ENCODE peak calls at places on chromosomes 1 and 21, in six cellular contexts. A, E, X, K, P and Q are unnamed samples.

GRCh38 chr1:37621326-37621870 is 13.3 kb downstream of the RSPO1 start:
- DNase-seq in A (no peak), E (no peak), X (no peak), K (no peak), P (no peak), Q (no peak)

GRCh38 chr1:212179394-212180076 is 105.7 kb upstream of the PPP2R5A start:
- DNase-seq in A (no peak), E (no peak), X (no peak), K (no peak), P (peak), Q (no peak)

GRCh38 chr21:41371698-41372030 is 9.8 kb downstream of the MX2 start:
- DNase-seq in A (no peak), E (no peak), X (no peak), K (no peak), P (no peak), Q (no peak)

GRCh38 chr1:197269053-197269452 is 1.0 kb downstream of the CRB1 start:
- DNase-seq in A (no peak), E (no peak), X (no peak), K (peak), P (no peak), Q (peak)

GRCh38 chr1:91601554-91602322 is 101.1 kb downstream of the CDC7 start:
- DNase-seq in A (no peak), E (no peak), X (peak), K (no peak), P (no peak), Q (no peak)

GRCh38 chr1:43069481-43070050 is 102.5 kb downstream of the EBNA1BP2 start:
- DNase-seq in A (no peak), E (no peak), X (no peak), K (no peak), P (no peak), Q (no peak)

GRCh38 chr1:226574591-226575435 is 26.2 kb downstream of the STUM start:
- DNase-seq in A (no peak), E (no peak), X (no peak), K (no peak), P (no peak), Q (no peak)

GRCh38 chr1:41868241-41868953 is 50.3 kb downstream of the HIVEP3 start:
- DNase-seq in A (no peak), E (no peak), X (no peak), K (no peak), P (no peak), Q (no peak)

GRCh38 chr1:15963363-15963967 is 12.4 kb downstream of the ZBTB17 start:
- DNase-seq in A (no peak), E (no peak), X (no peak), K (no peak), P (no peak), Q (no peak)

GRCh38 chr1:109151146-109151545 is 37.2 kb downstream of the ELAPOR1 start:
- DNase-seq in A (no peak), E (no peak), X (peak), K (no peak), P (peak), Q (no peak)

GRCh38 chr1:89198500-89199072 is at the start of gene GBP4:
- DNase-seq in A (peak), E (peak), X (peak), K (no peak), P (no peak), Q (no peak)

GRCh38 chr1:11030865-11031264 is 16.2 kb downstream of the MASP2 start:
- DNase-seq in A (no peak), E (no peak), X (no peak), K (no peak), P (no peak), Q (no peak)

GRCh38 chr1:205598841-205599666 is 32.8 kb downstream of the ELK4 start:
- DNase-seq in A (no peak), E (no peak), X (peak), K (no peak), P (peak), Q (no peak)

GRCh38 chr1:29259802-29260441 is 23.6 kb downstream of the PTPRU start:
- DNase-seq in A (no peak), E (no peak), X (peak), K (no peak), P (no peak), Q (no peak)

GRCh38 chr1:153849487-153850185 is 73.1 kb downstream of the GATAD2B start:
- DNase-seq in A (no peak), E (no peak), X (no peak), K (no peak), P (no peak), Q (no peak)

GRCh38 chr1:31787261-31787660 is 23.1 kb upstream of the ADGRB2 start:
- DNase-seq in A (no peak), E (no peak), X (no peak), K (no peak), P (no peak), Q (no peak)

GRCh38 chr1:39964552-39964951 is 9.6 kb downstream of the MFSD2A start:
- DNase-seq in A (no peak), E (no peak), X (no peak), K (no peak), P (no peak), Q (no peak)

GRCh38 chr1:240237305-240237721 is 145.6 kb downstream of the FMN2 start:
- DNase-seq in A (no peak), E (no peak), X (no peak), K (no peak), P (no peak), Q (no peak)